ENCODE peak calls at places on chromosomes 5 and 9, in four cellular contexts. One of them, this sample, is unnamed.

GRCh38 chr5:151745071-151745705 is 13.2 kb downstream of the ATOX1 start:
- DNase-seq in stimulated activated CD8-positive, alpha-beta memory T cell treated with anti-CD3 and anti-CD28 coated beads, Interleukin-2, amount 100 ng/mL, for 1 hour: no peak
- DNase-seq in brain microvascular endothelial cell: peak; percentile 84
- DNase-seq in NCI-H774: no peak
- DNase-seq in this sample: no peak

GRCh38 chr9:123337971-123338370 is 18.0 kb upstream of the CRB2 start:
- DNase-seq in stimulated activated CD8-positive, alpha-beta memory T cell treated with anti-CD3 and anti-CD28 coated beads, Interleukin-2, amount 100 ng/mL, for 1 hour: no peak
- DNase-seq in brain microvascular endothelial cell: no peak
- DNase-seq in NCI-H774: no peak
- DNase-seq in this sample: no peak

GRCh38 chr5:177509361-177509951 is at the start of gene DOK3:
- DNase-seq in stimulated activated CD8-positive, alpha-beta memory T cell treated with anti-CD3 and anti-CD28 coated beads, Interleukin-2, amount 100 ng/mL, for 1 hour: no peak
- DNase-seq in brain microvascular endothelial cell: no peak
- DNase-seq in NCI-H774: no peak
- DNase-seq in this sample: no peak

GRCh38 chr5:166648736-166649135 is 1642.7 kb upstream of the WWC1 start:
- DNase-seq in stimulated activated CD8-positive, alpha-beta memory T cell treated with anti-CD3 and anti-CD28 coated beads, Interleukin-2, amount 100 ng/mL, for 1 hour: no peak
- DNase-seq in brain microvascular endothelial cell: no peak
- DNase-seq in NCI-H774: no peak
- DNase-seq in this sample: no peak

GRCh38 chr9:132485454-132485853 is 75.4 kb downstream of the CFAP77 start:
- DNase-seq in stimulated activated CD8-positive, alpha-beta memory T cell treated with anti-CD3 and anti-CD28 coated beads, Interleukin-2, amount 100 ng/mL, for 1 hour: no peak
- DNase-seq in brain microvascular endothelial cell: no peak
- DNase-seq in NCI-H774: peak; percentile 82
- DNase-seq in this sample: peak; percentile 68

GRCh38 chr9:115551396-115551795 is 433.4 kb upstream of the TNC start:
- DNase-seq in stimulated activated CD8-positive, alpha-beta memory T cell treated with anti-CD3 and anti-CD28 coated beads, Interleukin-2, amount 100 ng/mL, for 1 hour: no peak
- DNase-seq in brain microvascular endothelial cell: no peak
- DNase-seq in NCI-H774: no peak
- DNase-seq in this sample: no peak

GRCh38 chr5:58114324-58114723 is 345.6 kb downstream of the PLK2 start:
- DNase-seq in stimulated activated CD8-positive, alpha-beta memory T cell treated with anti-CD3 and anti-CD28 coated beads, Interleukin-2, amount 100 ng/mL, for 1 hour: no peak
- DNase-seq in brain microvascular endothelial cell: peak; percentile 69
- DNase-seq in NCI-H774: no peak
- DNase-seq in this sample: no peak

GRCh38 chr9:61673664-61674381 is 484.0 kb downstream of the SPATA31A7 start:
- DNase-seq in stimulated activated CD8-positive, alpha-beta memory T cell treated with anti-CD3 and anti-CD28 coated beads, Interleukin-2, amount 100 ng/mL, for 1 hour: no peak
- DNase-seq in brain microvascular endothelial cell: no peak
- DNase-seq in NCI-H774: no peak
- DNase-seq in this sample: no peak

GRCh38 chr9:89617978-89618377 is 13.2 kb downstream of the GADD45G start:
- DNase-seq in stimulated activated CD8-positive, alpha-beta memory T cell treated with anti-CD3 and anti-CD28 coated beads, Interleukin-2, amount 100 ng/mL, for 1 hour: no peak
- DNase-seq in brain microvascular endothelial cell: no peak
- DNase-seq in NCI-H774: no peak
- DNase-seq in this sample: no peak